ENCODE peak calls at places on chromosomes 5 and 9, in seven cellular contexts. Y, H, X, R, L, W and T are unnamed samples. For H3K27me3, the result is how much of the 10 kb centered on the place peaks cover.

GRCh38 chr5:92177926-92178487 is 794.9 kb upstream of the ARRDC3 start:
- DNase-seq in Y (no peak), H (no peak), X (no peak), R (no peak), L (no peak), W (peak), T (no peak)

GRCh38 chr9:14893280-14893679 is 16.9 kb downstream of the FREM1 start:
- DNase-seq in Y (no peak), H (no peak), X (no peak), R (no peak), L (no peak), W (no peak), T (no peak)

GRCh38 chr9:137380606-137381005 is 42.4 kb downstream of the EXD3 start:
- DNase-seq in Y (no peak), H (no peak), X (no peak), R (no peak), L (no peak), W (no peak), T (no peak)

GRCh38 chr5:148820778-148821395 is 5.5 kb upstream of the ADRB2 start:
- DNase-seq in Y (no peak), H (no peak), X (no peak), R (peak), L (no peak), W (peak), T (no peak)

GRCh38 chr5:170305646-170306025 is 8.1 kb upstream of the LCP2 start:
- DNase-seq in Y (no peak), H (no peak), X (no peak), R (no peak), L (no peak), W (no peak), T (no peak)

GRCh38 chr5:150284311-150284710 is 5.3 kb downstream of the CAMK2A start:
- DNase-seq in Y (no peak), H (no peak), X (no peak), R (no peak), L (no peak), W (no peak), T (no peak)

GRCh38 chr5:147853372-147853987 is 22.0 kb upstream of the SPINK1 start:
- DNase-seq in Y (no peak), H (no peak), X (no peak), R (no peak), L (no peak), W (no peak), T (no peak)

GRCh38 chr5:86797677-86798076 is 179.9 kb downstream of the COX7C start:
- DNase-seq in Y (no peak), H (no peak), X (no peak), R (no peak), L (no peak), W (no peak), T (no peak)

GRCh38 chr9:14423816-14424261 is 109.9 kb upstream of the NFIB start:
- DNase-seq in Y (no peak), H (no peak), X (no peak), R (peak), L (no peak), W (peak), T (no peak)

GRCh38 chr9:111980398-111980797 is 83.8 kb downstream of the UGCG start:
- DNase-seq in Y (no peak), H (no peak), X (no peak), R (no peak), L (no peak), W (no peak), T (no peak)

GRCh38 chr5:86684222-86684621 is 66.5 kb downstream of the COX7C start:
- DNase-seq in Y (no peak), H (no peak), X (no peak), R (peak), L (no peak), W (no peak), T (no peak)

GRCh38 chr9:135084881-135085760 is 2.3 kb upstream of the OLFM1 start:
- DNase-seq in Y (peak), H (no peak), X (no peak), R (no peak), L (peak), W (no peak), T (no peak)

GRCh38 chr9:37784291-37784639 is 599 bp downstream of the EXOSC3 start:
- DNase-seq in Y (no peak), H (no peak), X (no peak), R (peak), L (no peak), W (no peak), T (no peak)

GRCh38 chr9:108468364-108468763 is 387.4 kb downstream of the ACTL7B start:
- DNase-seq in Y (no peak), H (peak), X (no peak), R (peak), L (peak), W (no peak), T (no peak)

GRCh38 chr9:127966416-127967150 is 14.2 kb downstream of the EEIG1 start:
- DNase-seq in Y (no peak), H (no peak), X (peak), R (no peak), L (no peak), W (no peak), T (no peak)

GRCh38 chr9:107888773-107889227 is 399.2 kb upstream of the KLF4 start:
- DNase-seq in Y (no peak), H (no peak), X (no peak), R (no peak), L (no peak), W (peak), T (no peak)

GRCh38 chr5:140725799-140726471 is 25.7 kb downstream of the ZMAT2 start:
- DNase-seq in Y (no peak), H (peak), X (peak), R (peak), L (no peak), W (peak), T (peak)

GRCh38 chr9:18245911-18246310 is 228.0 kb upstream of the ADAMTSL1 start:
- DNase-seq in Y (no peak), H (no peak), X (no peak), R (no peak), L (no peak), W (peak), T (no peak)

GRCh38 chr5:66992547-66992946 is 204.1 kb downstream of the CD180 start:
- DNase-seq in Y (no peak), H (no peak), X (no peak), R (no peak), L (no peak), W (no peak), T (no peak)

GRCh38 chr5:115179959-115180709 is 10.4 kb upstream of the TRIM36 start:
- DNase-seq in Y (peak), H (no peak), X (no peak), R (peak), L (no peak), W (peak), T (peak)

GRCh38 chr9:77276799-77277198 is 99.5 kb downstream of the VPS13A start:
- DNase-seq in Y (no peak), H (no peak), X (no peak), R (no peak), L (no peak), W (no peak), T (no peak)

GRCh38 chr9:82524407-82524806 is 535.8 kb downstream of the SPATA31D1 start:
- DNase-seq in Y (no peak), H (no peak), X (no peak), R (no peak), L (no peak), W (no peak), T (no peak)

GRCh38 chr5:180090769-180091546 is 19.4 kb upstream of the RNF130 start:
- DNase-seq in Y (peak), H (no peak), X (peak), R (peak), L (no peak), W (peak), T (no peak)

GRCh38 chr5:180381428-180381827 is 28.3 kb upstream of the GFPT2 start:
- DNase-seq in Y (no peak), H (no peak), X (no peak), R (no peak), L (no peak), W (no peak), T (no peak)

GRCh38 chr5:175842947-175843793 is 28.2 kb upstream of the CPLX2 start:
- DNase-seq in Y (no peak), H (no peak), X (no peak), R (peak), L (no peak), W (peak), T (no peak)

GRCh38 chr5:53334431-53334941 is 145.9 kb upstream of the FST start:
- DNase-seq in Y (no peak), H (no peak), X (no peak), R (peak), L (no peak), W (peak), T (no peak)

GRCh38 chr9:6051511-6051950 is 36.1 kb upstream of the RANBP6 start:
- DNase-seq in Y (no peak), H (no peak), X (no peak), R (no peak), L (no peak), W (no peak), T (no peak)

GRCh38 chr9:112331676-112331955 is 1.8 kb downstream of the PTBP3 start:
- DNase-seq in Y (no peak), H (no peak), X (no peak), R (peak), L (no peak), W (no peak), T (no peak)

GRCh38 chr5:3599283-3600105 is 3.9 kb downstream of the IRX1 start:
- DNase-seq in Y (peak), H (no peak), X (no peak), R (no peak), L (no peak), W (no peak), T (no peak)
- H3K27me3 ChIP-seq in Y (half or more), H (under half), X (half or more), R (under half), L (half or more), W (under half), T (half or more)

DNA sequence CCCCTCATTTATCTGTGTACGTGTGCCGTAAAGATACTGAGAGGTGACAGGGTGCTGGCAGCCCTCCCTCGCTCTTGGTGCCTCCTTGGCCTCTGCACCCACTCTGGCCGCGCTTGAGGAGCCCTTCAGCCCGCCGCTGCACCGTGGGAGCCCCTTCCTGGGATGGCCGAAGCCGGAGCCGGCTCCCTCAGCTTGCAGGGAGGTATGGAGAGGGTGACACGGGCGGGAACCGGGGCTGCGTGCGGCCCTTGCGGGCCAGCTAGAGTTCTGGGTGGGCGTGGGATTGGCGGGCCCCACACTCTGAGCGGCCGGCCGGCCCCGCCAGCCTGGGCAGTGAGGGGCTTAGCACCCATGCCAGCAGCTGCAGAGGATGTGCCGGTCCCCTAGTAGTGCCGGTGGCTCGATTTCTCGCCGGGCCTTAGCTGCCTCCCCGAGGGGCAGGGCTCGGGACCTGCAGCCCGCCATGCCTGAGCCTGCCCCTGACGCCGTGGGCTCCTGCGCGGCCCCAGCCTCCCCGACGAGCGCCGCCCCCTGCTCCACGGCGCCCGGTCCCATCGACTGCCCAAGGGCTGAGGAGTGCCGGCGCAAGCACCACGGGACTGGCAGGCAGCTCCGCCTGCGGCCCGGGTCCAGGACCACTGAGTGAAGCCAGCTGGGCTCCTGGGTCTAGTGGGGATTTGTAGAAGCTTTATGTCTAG is 21.6 kb downstream of the NKX2-5 start:
- DNase-seq in Y (no peak), H (no peak), X (no peak), R (no peak), L (no peak), W (no peak), T (no peak)
- H3K27me3 ChIP-seq in Y (under half), H (under half), X (under half), R (half or more), L (under half), W (under half), T (under half)

GRCh38 chr9:20622330-20623020 is at the start of gene MLLT3:
- DNase-seq in Y (peak), H (peak), X (peak), R (peak), L (peak), W (peak), T (peak)
- H3K27me3 ChIP-seq in Y (under half), H (under half), X (under half), R (under half), L (under half), W (under half), T (under half)

DNA sequence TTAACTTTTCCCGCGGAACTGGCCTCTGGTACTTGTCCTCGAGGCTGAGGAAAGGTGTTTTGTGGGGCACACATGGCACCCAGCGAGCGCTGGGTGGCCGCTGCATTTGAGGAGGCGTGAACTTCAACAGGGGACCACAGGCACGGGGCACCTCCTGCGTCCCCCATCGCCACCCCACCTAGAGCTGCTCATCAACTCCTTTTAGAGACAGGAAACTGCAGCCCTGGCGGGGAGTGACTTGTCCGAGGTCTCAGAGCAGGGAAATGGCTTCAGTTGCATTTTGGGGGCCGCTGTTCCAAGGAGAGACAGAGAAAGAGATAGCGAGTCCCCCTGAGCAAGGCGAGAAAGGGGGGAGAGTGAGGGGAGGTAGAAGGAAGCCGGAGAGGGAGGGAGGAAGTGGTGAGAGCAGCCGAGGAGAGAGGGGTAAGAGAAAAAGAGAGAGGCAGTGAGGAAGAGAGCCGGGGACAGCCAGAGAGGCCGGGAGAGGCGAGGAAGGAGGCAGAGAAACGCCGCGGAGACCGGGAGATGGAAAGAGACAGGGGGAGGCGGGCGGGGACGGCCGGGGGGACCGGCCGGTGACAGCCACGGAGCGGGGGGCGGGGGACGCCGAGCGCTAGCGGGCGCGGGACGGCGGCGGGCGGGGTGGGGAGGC is 12.5 kb upstream of the LHX2 start:
- DNase-seq in Y (no peak), H (no peak), X (no peak), R (no peak), L (no peak), W (no peak), T (no peak)
- H3K27me3 ChIP-seq in Y (half or more), H (under half), X (under half), R (half or more), L (half or more), W (half or more), T (half or more)

GRCh38 chr5:516980-517379 is 7.3 kb downstream of the SLC9A3 start:
- DNase-seq in Y (no peak), H (no peak), X (no peak), R (no peak), L (no peak), W (no peak), T (no peak)

GRCh38 chr5:514673-515072 is 9.6 kb downstream of the SLC9A3 start:
- DNase-seq in Y (no peak), H (no peak), X (no peak), R (no peak), L (no peak), W (no peak), T (no peak)

GRCh38 chr5:516338-516925 is 7.8 kb downstream of the SLC9A3 start:
- DNase-seq in Y (no peak), H (no peak), X (no peak), R (no peak), L (no peak), W (no peak), T (no peak)

GRCh38 chr5:514101-514485 is 10.2 kb downstream of the SLC9A3 start:
- DNase-seq in Y (no peak), H (no peak), X (no peak), R (no peak), L (no peak), W (no peak), T (no peak)

DNA sequence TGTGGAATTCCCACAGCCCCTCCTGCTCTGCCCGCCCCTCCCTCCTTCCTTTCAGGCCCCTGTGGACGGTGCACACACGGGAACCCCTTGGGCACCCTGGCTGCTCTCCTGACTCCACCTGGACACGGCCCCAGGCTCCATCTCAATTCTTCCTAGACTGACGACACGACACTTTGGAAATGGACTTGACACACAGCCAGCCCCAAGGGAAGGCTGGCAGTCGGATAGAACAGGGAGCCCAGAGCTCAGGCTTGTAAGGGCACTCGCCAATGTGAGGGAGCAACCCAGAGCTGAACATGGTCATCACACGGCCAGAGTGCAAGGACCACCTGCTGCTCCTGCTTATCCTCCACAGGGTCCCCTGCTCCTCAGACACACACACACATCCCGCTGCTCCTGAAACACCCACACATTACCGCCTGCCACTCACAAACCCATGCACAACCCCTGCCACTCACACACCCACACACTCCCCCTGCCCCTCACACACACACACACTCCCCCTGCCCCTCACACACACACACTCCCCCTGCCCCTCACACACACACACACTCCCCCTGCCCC is 8.9 kb downstream of the SLC9A3 start:
- DNase-seq in Y (no peak), H (no peak), X (no peak), R (no peak), L (no peak), W (no peak), T (no peak)
- H3K27me3 ChIP-seq in Y (half or more), H (under half), X (under half), R (half or more), L (under half), W (under half), T (under half)

GRCh38 chr5:37916525-37916924 is 76.7 kb upstream of the GDNF start:
- DNase-seq in Y (no peak), H (no peak), X (no peak), R (no peak), L (no peak), W (no peak), T (no peak)

GRCh38 chr5:37918420-37918819 is 78.6 kb upstream of the GDNF start:
- DNase-seq in Y (no peak), H (no peak), X (no peak), R (no peak), L (no peak), W (peak), T (no peak)

DNA sequence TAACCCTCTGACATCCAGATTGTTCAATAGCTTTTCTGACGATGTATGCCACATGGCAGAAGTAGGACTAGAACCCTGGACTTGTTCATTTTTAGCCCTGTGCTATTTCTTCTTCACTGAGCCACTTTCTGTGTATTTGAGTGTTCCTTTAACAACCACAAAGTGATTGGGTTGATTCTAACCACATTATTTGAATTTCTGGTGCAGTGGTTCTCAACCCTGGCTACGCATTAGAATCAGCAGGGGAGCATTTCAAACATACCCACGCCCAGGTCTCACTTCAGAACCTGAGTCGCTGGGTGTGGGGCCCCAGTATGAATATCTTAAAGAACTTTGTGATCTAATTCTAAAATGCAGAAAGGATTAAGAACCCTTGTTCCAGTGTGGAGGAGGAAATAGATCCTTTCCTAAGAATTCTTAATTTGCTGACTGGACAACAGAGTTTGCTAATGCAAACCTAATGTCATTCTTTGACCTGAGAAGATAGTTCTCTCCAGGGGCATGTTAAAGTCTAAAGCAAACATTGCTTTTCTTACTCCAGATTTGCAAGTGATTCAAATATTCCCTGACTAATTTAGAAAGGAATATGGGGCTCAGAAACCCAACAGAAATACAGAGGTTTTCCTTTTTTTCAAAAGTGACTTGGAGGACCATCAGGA is 75.4 kb upstream of the GDNF start:
- DNase-seq in Y (no peak), H (no peak), X (no peak), R (no peak), L (no peak), W (no peak), T (no peak)
- H3K27me3 ChIP-seq in Y (under half), H (under half), X (under half), R (half or more), L (under half), W (under half), T (under half)

DNA sequence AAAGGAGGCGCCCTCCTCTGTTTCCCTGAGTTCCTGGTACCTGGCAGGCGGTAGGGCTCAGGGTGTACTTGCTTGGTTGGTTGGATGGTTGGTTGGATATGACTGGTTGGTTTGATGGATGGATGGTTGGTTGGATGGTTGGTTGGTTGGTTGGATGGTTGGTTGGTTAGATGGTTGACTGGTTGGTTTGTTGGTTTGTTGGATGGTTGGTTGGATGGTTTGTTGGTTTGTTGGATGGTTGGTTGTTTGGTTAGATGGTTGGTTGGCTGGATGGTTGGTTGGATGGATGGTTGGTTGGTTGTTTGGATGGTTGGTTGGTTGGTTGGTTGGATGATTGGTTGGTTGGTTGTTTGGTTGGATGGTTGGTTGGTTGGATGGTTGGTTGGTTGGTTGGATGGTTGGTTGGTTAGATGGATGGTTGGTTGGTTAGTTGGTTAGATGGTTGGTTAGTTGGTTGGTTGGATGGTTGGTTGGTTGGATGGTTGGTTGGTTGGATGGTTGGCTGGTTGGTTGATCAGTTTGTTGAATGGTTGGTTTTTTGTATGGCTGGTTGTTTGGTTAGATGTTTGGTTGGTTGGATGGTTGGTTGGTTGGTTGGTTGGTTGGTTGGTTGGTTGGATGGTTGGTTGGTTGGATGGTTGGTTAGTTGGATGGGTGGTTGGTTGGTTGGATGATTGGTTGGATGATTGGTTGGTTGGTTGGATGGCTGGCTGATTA is 6.5 kb upstream of the TMEM250 start:
- DNase-seq in Y (no peak), H (no peak), X (no peak), R (no peak), L (no peak), W (no peak), T (no peak)
- H3K27me3 ChIP-seq in Y (under half), H (under half), X (under half), R (half or more), L (under half), W (under half), T (under half)

GRCh38 chr5:173517648-173518047 is 98.8 kb downstream of the BOD1 start:
- DNase-seq in Y (no peak), H (no peak), X (no peak), R (no peak), L (no peak), W (no peak), T (no peak)
- H3K27me3 ChIP-seq in Y (under half), H (under half), X (under half), R (under half), L (under half), W (under half), T (under half)